ENCODE peak calls at places on chromosomes 7 and 10, in eight cellular contexts. One of them, this sample, is unnamed.

GRCh38 chr10:103789771-103790201 is 65.6 kb downstream of the SH3PXD2A start:
- DNase-seq in heart left ventricle: no peak
- DNase-seq in esophagus squamous epithelium: no peak
- DNase-seq in upper lobe of right lung: no peak
- DNase-seq in tibial artery: no peak
- DNase-seq in psoas muscle: no peak
- DNase-seq in ovary: no peak
- DNase-seq in stomach: peak; percentile 81
- DNase-seq in this sample: peak; percentile 75

GRCh38 chr10:48523820-48524758 is 80.8 kb downstream of the ARHGAP22 start:
- DNase-seq in esophagus squamous epithelium: no peak
- DNase-seq in tibial artery: peak; percentile 27
- DNase-seq in heart left ventricle: no peak
- DNase-seq in upper lobe of right lung: no peak
- DNase-seq in ovary: peak; percentile 37
- DNase-seq in stomach: peak; percentile 21
- DNase-seq in psoas muscle: no peak
- DNase-seq in this sample: no peak

GRCh38 chr7:83610649-83611304 is 38.2 kb downstream of the SEMA3E start:
- DNase-seq in heart left ventricle: no peak
- DNase-seq in tibial artery: no peak
- DNase-seq in esophagus squamous epithelium: no peak
- DNase-seq in upper lobe of right lung: no peak
- DNase-seq in psoas muscle: no peak
- DNase-seq in ovary: no peak
- DNase-seq in stomach: no peak
- DNase-seq in this sample: no peak

GRCh38 chr10:128883126-128884060 is 583.6 kb upstream of the MGMT start:
- DNase-seq in upper lobe of right lung: no peak
- DNase-seq in tibial artery: peak; percentile 37
- DNase-seq in stomach: no peak
- DNase-seq in heart left ventricle: no peak
- DNase-seq in ovary: no peak
- DNase-seq in esophagus squamous epithelium: no peak
- DNase-seq in psoas muscle: no peak
- DNase-seq in this sample: no peak

GRCh38 chr7:66964391-66964790 is 31.0 kb downstream of the SBDS start:
- DNase-seq in stomach: no peak
- DNase-seq in esophagus squamous epithelium: no peak
- DNase-seq in tibial artery: no peak
- DNase-seq in heart left ventricle: no peak
- DNase-seq in ovary: no peak
- DNase-seq in upper lobe of right lung: no peak
- DNase-seq in psoas muscle: no peak
- DNase-seq in this sample: no peak

GRCh38 chr7:1673581-1674102 is 3.6 kb downstream of the ELFN1 start:
- DNase-seq in ovary: no peak
- DNase-seq in esophagus squamous epithelium: no peak
- DNase-seq in heart left ventricle: no peak
- DNase-seq in tibial artery: no peak
- DNase-seq in psoas muscle: peak; percentile 23
- DNase-seq in upper lobe of right lung: peak; percentile 41
- DNase-seq in stomach: no peak
- DNase-seq in this sample: peak; percentile 50

GRCh38 chr10:95384011-95384704 is 93.4 kb upstream of the PDLIM1 start:
- DNase-seq in psoas muscle: no peak
- DNase-seq in esophagus squamous epithelium: no peak
- DNase-seq in heart left ventricle: no peak
- DNase-seq in ovary: no peak
- DNase-seq in tibial artery: no peak
- DNase-seq in stomach: no peak
- DNase-seq in upper lobe of right lung: no peak
- DNase-seq in this sample: no peak

GRCh38 chr10:34292675-34293074 is 522.4 kb downstream of the PARD3 start:
- DNase-seq in heart left ventricle: no peak
- DNase-seq in upper lobe of right lung: no peak
- DNase-seq in tibial artery: no peak
- DNase-seq in ovary: no peak
- DNase-seq in psoas muscle: no peak
- DNase-seq in esophagus squamous epithelium: no peak
- DNase-seq in stomach: no peak
- DNase-seq in this sample: no peak

GRCh38 chr7:33686001-33686591 is 219.2 kb upstream of the BMPER start:
- DNase-seq in tibial artery: no peak
- DNase-seq in upper lobe of right lung: peak; percentile 71
- DNase-seq in stomach: no peak
- DNase-seq in psoas muscle: peak; percentile 53
- DNase-seq in ovary: no peak
- DNase-seq in esophagus squamous epithelium: no peak
- DNase-seq in heart left ventricle: no peak
- DNase-seq in this sample: no peak

GRCh38 chr10:123478112-123478511 is 188.0 kb upstream of the GPR26 start:
- DNase-seq in heart left ventricle: no peak
- DNase-seq in tibial artery: no peak
- DNase-seq in upper lobe of right lung: no peak
- DNase-seq in psoas muscle: no peak
- DNase-seq in stomach: peak; percentile 42
- DNase-seq in esophagus squamous epithelium: no peak
- DNase-seq in ovary: no peak
- DNase-seq in this sample: no peak

GRCh38 chr7:138249975-138250374 is 173.7 kb downstream of the AKR1D1 start:
- DNase-seq in psoas muscle: no peak
- DNase-seq in esophagus squamous epithelium: no peak
- DNase-seq in heart left ventricle: no peak
- DNase-seq in upper lobe of right lung: no peak
- DNase-seq in ovary: no peak
- DNase-seq in tibial artery: no peak
- DNase-seq in stomach: no peak
- DNase-seq in this sample: no peak
- H3K27ac ChIP-seq in psoas muscle: no peak overlapping the region
- H3K27ac ChIP-seq in esophagus squamous epithelium: no peak overlapping the region
- H3K27ac ChIP-seq in heart left ventricle: no peak overlapping the region
- H3K27ac ChIP-seq in upper lobe of right lung: no peak overlapping the region
- H3K27ac ChIP-seq in ovary: no peak overlapping the region
- H3K27ac ChIP-seq in tibial artery: no peak overlapping the region
- H3K27ac ChIP-seq in stomach: no peak overlapping the region
- H3K27ac ChIP-seq in this sample: no peak overlapping the region

GRCh38 chr7:131081308-131081707 is 246.4 kb upstream of the MKLN1 start:
- DNase-seq in heart left ventricle: no peak
- DNase-seq in stomach: no peak
- DNase-seq in esophagus squamous epithelium: no peak
- DNase-seq in psoas muscle: no peak
- DNase-seq in ovary: no peak
- DNase-seq in upper lobe of right lung: no peak
- DNase-seq in tibial artery: no peak
- DNase-seq in this sample: no peak
- TF ChIP-seq CTCF in heart left ventricle: no peak
- TF ChIP-seq CTCF in stomach: no peak
- TF ChIP-seq CTCF in esophagus squamous epithelium: no peak
- TF ChIP-seq CTCF in psoas muscle: no peak
- TF ChIP-seq CTCF in ovary: no peak
- TF ChIP-seq CTCF in upper lobe of right lung: no peak
- TF ChIP-seq CTCF in tibial artery: no peak
- TF ChIP-seq CTCF in this sample: no peak

GRCh38 chr10:80486785-80487421 is 32.8 kb downstream of the TSPAN14 start:
- DNase-seq in stomach: peak; percentile 9
- DNase-seq in psoas muscle: no peak
- DNase-seq in esophagus squamous epithelium: no peak
- DNase-seq in upper lobe of right lung: peak; percentile 36
- DNase-seq in heart left ventricle: no peak
- DNase-seq in tibial artery: peak; percentile 23
- DNase-seq in ovary: no peak
- DNase-seq in this sample: no peak

GRCh38 chr10:80486151-80486692 is 32.1 kb downstream of the TSPAN14 start:
- DNase-seq in heart left ventricle: no peak
- DNase-seq in esophagus squamous epithelium: no peak
- DNase-seq in tibial artery: peak; percentile 61
- DNase-seq in stomach: peak; percentile 24
- DNase-seq in psoas muscle: no peak
- DNase-seq in upper lobe of right lung: peak; percentile 65
- DNase-seq in ovary: no peak
- DNase-seq in this sample: no peak

GRCh38 chr10:80484677-80485409 is 30.7 kb downstream of the TSPAN14 start:
- DNase-seq in upper lobe of right lung: no peak
- DNase-seq in ovary: no peak
- DNase-seq in psoas muscle: no peak
- DNase-seq in heart left ventricle: no peak
- DNase-seq in tibial artery: no peak
- DNase-seq in esophagus squamous epithelium: no peak
- DNase-seq in stomach: peak; percentile 3
- DNase-seq in this sample: no peak

GRCh38 chr10:80485410-80486135 is 31.5 kb downstream of the TSPAN14 start:
- DNase-seq in heart left ventricle: no peak
- DNase-seq in tibial artery: peak; percentile 25
- DNase-seq in ovary: no peak
- DNase-seq in esophagus squamous epithelium: no peak
- DNase-seq in stomach: peak; percentile 15
- DNase-seq in upper lobe of right lung: peak; percentile 63
- DNase-seq in psoas muscle: no peak
- DNase-seq in this sample: no peak

DNA sequence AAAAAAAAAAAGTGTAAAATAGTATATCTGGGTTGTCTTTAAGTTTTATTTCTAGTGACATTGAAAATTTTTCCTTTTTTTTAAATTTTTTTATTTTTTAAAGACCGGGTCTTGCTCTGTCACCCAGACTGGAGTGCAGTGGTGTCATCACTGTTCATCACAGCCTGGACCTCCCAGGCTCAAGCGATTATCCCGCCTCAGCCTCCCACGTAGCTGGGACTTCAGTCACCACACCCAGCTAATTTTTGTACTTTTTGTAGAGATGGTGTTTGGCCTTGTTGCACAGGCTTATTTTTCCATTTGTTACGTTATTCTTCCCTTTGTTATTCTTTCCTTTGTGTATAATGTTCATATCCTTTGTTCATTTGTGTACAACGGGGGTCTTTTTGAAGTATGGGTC is 30.1 kb downstream of the TSPAN14 start:
- DNase-seq in heart left ventricle: no peak
- DNase-seq in esophagus squamous epithelium: no peak
- DNase-seq in upper lobe of right lung: peak; percentile 62
- DNase-seq in stomach: peak; percentile 18
- DNase-seq in psoas muscle: no peak
- DNase-seq in ovary: no peak
- DNase-seq in tibial artery: no peak
- DNase-seq in this sample: no peak
- H3K4me1 ChIP-seq in heart left ventricle: peaks cover 48% of the 10 kb centered on the region
- H3K4me1 ChIP-seq in esophagus squamous epithelium: peaks cover 43% of the 10 kb centered on the region
- H3K4me1 ChIP-seq in upper lobe of right lung: peaks cover 70% of the 10 kb centered on the region
- H3K4me1 ChIP-seq in stomach: peaks cover 49% of the 10 kb centered on the region
- H3K4me1 ChIP-seq in psoas muscle: peaks cover 21% of the 10 kb centered on the region
- H3K4me1 ChIP-seq in ovary: peaks cover 20% of the 10 kb centered on the region
- H3K4me1 ChIP-seq in tibial artery: peaks cover 20% of the 10 kb centered on the region
- H3K4me1 ChIP-seq in this sample: peaks cover 20% of the 10 kb centered on the region

DNA sequence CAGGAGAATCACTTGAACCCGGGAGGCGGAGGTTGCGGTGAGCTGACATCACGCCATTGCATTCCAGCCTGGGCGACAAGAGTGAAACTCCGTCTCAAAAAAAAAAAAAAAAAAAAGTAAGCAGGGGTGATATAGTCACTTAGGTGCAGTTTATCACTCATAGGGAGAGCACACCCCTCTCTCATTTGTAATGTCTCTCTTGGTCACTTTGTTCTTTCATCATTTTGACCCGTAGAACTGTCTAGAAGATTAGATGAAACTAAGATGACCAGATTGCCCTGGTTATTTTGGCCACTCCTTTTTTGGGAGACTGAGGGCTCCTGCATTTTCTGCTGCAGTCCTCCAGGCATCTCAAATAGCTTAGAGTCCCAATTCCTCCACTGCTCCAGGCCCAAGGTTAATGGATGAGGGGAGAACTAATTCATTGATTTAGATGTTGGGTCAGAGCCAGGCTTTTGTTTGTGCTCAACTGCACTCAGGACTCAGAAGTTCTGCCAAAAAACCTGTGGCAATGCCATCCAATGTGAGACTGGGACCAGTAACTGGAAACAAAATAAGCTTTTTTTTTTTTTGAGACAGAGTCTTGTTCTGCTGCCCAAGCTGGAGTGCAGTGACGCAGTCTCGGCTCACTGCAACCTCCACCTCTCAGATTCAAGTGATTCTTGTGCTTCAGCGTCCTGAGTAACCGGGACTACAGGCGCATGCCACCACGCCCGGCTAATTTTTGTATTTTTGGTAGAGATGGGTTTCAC is 49.9 kb upstream of the CAMK1D start:
- DNase-seq in ovary: no peak
- DNase-seq in psoas muscle: no peak
- DNase-seq in esophagus squamous epithelium: no peak
- DNase-seq in upper lobe of right lung: peak; percentile 73
- DNase-seq in stomach: peak; percentile 33
- DNase-seq in heart left ventricle: no peak
- DNase-seq in tibial artery: no peak
- DNase-seq in this sample: no peak
- H3K27ac ChIP-seq in ovary: no peak overlapping the region
- H3K27ac ChIP-seq in psoas muscle: no peak overlapping the region
- H3K27ac ChIP-seq in esophagus squamous epithelium: no peak overlapping the region
- H3K27ac ChIP-seq in upper lobe of right lung: no peak overlapping the region
- H3K27ac ChIP-seq in stomach: no peak overlapping the region
- H3K27ac ChIP-seq in heart left ventricle: no peak overlapping the region
- H3K27ac ChIP-seq in tibial artery: no peak overlapping the region
- H3K27ac ChIP-seq in this sample: no peak overlapping the region

DNA sequence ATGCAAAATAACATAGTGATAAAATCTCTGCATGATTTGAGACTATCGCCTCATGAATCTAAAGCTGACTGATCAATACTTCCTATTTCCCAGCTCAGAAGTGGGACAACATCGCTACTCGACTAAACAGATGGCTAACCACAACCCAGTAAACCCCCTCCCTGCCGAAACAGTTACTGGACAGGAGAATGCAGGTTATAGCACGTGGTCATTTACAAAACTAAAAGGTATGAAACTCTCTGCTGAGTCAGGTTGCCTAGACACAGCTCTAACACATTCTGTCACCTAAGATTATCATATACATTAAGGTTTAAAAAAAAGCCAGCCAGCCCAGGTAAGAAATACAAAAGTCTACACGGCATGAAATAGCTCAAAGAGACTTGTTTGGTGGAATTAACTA is 64.0 kb downstream of the CTBP2 start:
- DNase-seq in ovary: no peak
- DNase-seq in upper lobe of right lung: no peak
- DNase-seq in heart left ventricle: no peak
- DNase-seq in stomach: no peak
- DNase-seq in esophagus squamous epithelium: no peak
- DNase-seq in tibial artery: no peak
- DNase-seq in psoas muscle: no peak
- DNase-seq in this sample: no peak
- TF ChIP-seq CTCF in ovary: no peak
- TF ChIP-seq CTCF in upper lobe of right lung: no peak
- TF ChIP-seq CTCF in heart left ventricle: no peak
- TF ChIP-seq CTCF in stomach: no peak
- TF ChIP-seq CTCF in esophagus squamous epithelium: no peak
- TF ChIP-seq CTCF in tibial artery: no peak
- TF ChIP-seq CTCF in psoas muscle: no peak
- TF ChIP-seq CTCF in this sample: no peak

GRCh38 chr7:44631458-44632115 is 25.2 kb downstream of the OGDH start:
- DNase-seq in tibial artery: no peak
- DNase-seq in esophagus squamous epithelium: no peak
- DNase-seq in upper lobe of right lung: no peak
- DNase-seq in stomach: no peak
- DNase-seq in heart left ventricle: no peak
- DNase-seq in psoas muscle: no peak
- DNase-seq in ovary: no peak
- DNase-seq in this sample: no peak
- H3K4me1 ChIP-seq in tibial artery: peaks cover 15% of the 10 kb centered on the region
- H3K4me1 ChIP-seq in esophagus squamous epithelium: peaks cover 39% of the 10 kb centered on the region
- H3K4me1 ChIP-seq in upper lobe of right lung: peaks cover 71% of the 10 kb centered on the region
- H3K4me1 ChIP-seq in stomach: peaks cover 89% of the 10 kb centered on the region
- H3K4me1 ChIP-seq in heart left ventricle: peaks cover 66% of the 10 kb centered on the region
- H3K4me1 ChIP-seq in psoas muscle: peaks cover 57% of the 10 kb centered on the region
- H3K4me1 ChIP-seq in ovary: peaks cover 11% of the 10 kb centered on the region
- H3K4me1 ChIP-seq in this sample: peaks cover 8% of the 10 kb centered on the region

This sample was measured in breast epithelium.